ENCODE peak calls at places on chromosomes 1 and 21, in five cellular contexts. S, Y, X, N and M are unnamed samples.
A peak's percentile ranks its signal among the peaks of the same experiment; 100 is the strongest.

GRCh38 chr1:207240325-207241095 is 81.0 kb upstream of the CD55 start:
- DNase-seq in Y (no peak), N (no peak), X (no peak), S (peak; percentile 69), M (peak; percentile 74)

GRCh38 chr1:42117214-42117613 is 36.0 kb upstream of the GUCA2B start:
- DNase-seq in X (no peak), S (no peak), N (no peak), Y (no peak), M (no peak)

GRCh38 chr1:197467881-197468280 is 199.8 kb downstream of the CRB1 start:
- DNase-seq in Y (no peak), S (no peak), N (no peak), X (no peak), M (no peak)

GRCh38 chr1:12475947-12476346 is 142.1 kb downstream of the DHRS3 start:
- DNase-seq in S (peak; percentile 33), Y (no peak), X (no peak), N (no peak), M (peak; percentile 55)

GRCh38 chr1:27124405-27124804 is 30.5 kb downstream of the SLC9A1 start:
- DNase-seq in S (no peak), Y (no peak), N (no peak), X (no peak), M (no peak)

GRCh38 chr1:16720403-16721223 is 19.7 kb upstream of the RNU1-4 start:
- DNase-seq in X (peak; percentile 38), Y (no peak), N (no peak), S (no peak), M (no peak)

GRCh38 chr21:43740497-43741156 is 21.7 kb downstream of the PDXK start:
- DNase-seq in Y (peak; percentile 68), N (no peak), S (peak; percentile 83), X (no peak), M (no peak)

GRCh38 chr1:207069059-207069458 is 16.0 kb downstream of the PFKFB2 start:
- DNase-seq in X (no peak), N (no peak), Y (no peak), S (no peak), M (no peak)

GRCh38 chr1:93805027-93805426 is 74.0 kb downstream of the DNTTIP2 start:
- DNase-seq in N (no peak), X (no peak), Y (no peak), S (no peak), M (no peak)

GRCh38 chr1:179788259-179788658 is 45.2 kb downstream of the FAM163A start:
- DNase-seq in S (no peak), N (no peak), X (no peak), Y (no peak), M (no peak)

GRCh38 chr1:53108646-53109580 is 33.5 kb downstream of the SLC1A7 start:
- DNase-seq in N (no peak), Y (no peak), S (no peak), X (no peak), M (no peak)

GRCh38 chr1:3307359-3307758 is 147.1 kb upstream of the ARHGEF16 start:
- DNase-seq in Y (no peak), N (no peak), S (no peak), X (no peak), M (no peak)

GRCh38 chr1:70628973-70629372 is 217.9 kb downstream of the CTH start:
- DNase-seq in X (peak; percentile 14), Y (no peak), N (no peak), S (no peak), M (no peak)

GRCh38 chr21:31173881-31174555 is 135.7 kb upstream of the KRTAP19-8 start:
- DNase-seq in Y (no peak), X (no peak), N (no peak), S (no peak), M (no peak)

GRCh38 chr1:2103901-2104590 is 53.8 kb downstream of the PRKCZ start:
- DNase-seq in X (no peak), Y (no peak), N (no peak), S (no peak), M (no peak)

GRCh38 chr1:195462646-195463045 is 1145.6 kb downstream of the KCNT2 start:
- DNase-seq in Y (no peak), X (no peak), N (no peak), S (no peak), M (no peak)

GRCh38 chr1:161473363-161473762 is 31.9 kb upstream of the FCGR2A start:
- DNase-seq in Y (no peak), X (peak; percentile 48), S (peak; percentile 56), N (no peak), M (peak; percentile 27)

GRCh38 chr1:201876148-201876547 is 12.6 kb upstream of the SHISA4 start:
- DNase-seq in S (no peak), Y (no peak), N (no peak), X (peak; percentile 43), M (no peak)

GRCh38 chr1:219279017-219279770 is 105.5 kb downstream of the LYPLAL1 start:
- DNase-seq in N (no peak), Y (no peak), X (no peak), S (peak; percentile 61), M (peak; percentile 56)

GRCh38 chr1:55970711-55971110 is 608.7 kb downstream of the PLPP3 start:
- DNase-seq in N (no peak), S (no peak), X (no peak), Y (no peak), M (no peak)

GRCh38 chr1:159868766-159869165 is 6.3 kb upstream of the VSIG8 start:
- DNase-seq in N (no peak), Y (no peak), S (no peak), X (no peak), M (no peak)

GRCh38 chr1:36122062-36122461 is 3.0 kb downstream of the COL8A2 start:
- DNase-seq in Y (no peak), N (no peak), S (no peak), X (no peak), M (no peak)

GRCh38 chr1:95230256-95230655 is 3.8 kb upstream of the RWDD3 start:
- DNase-seq in S (no peak), Y (no peak), N (no peak), X (no peak), M (no peak)

GRCh38 chr1:36366091-36366661 is 19.5 kb downstream of the STK40 start:
- DNase-seq in S (no peak), X (no peak), N (no peak), Y (no peak), M (no peak)

GRCh38 chr1:43427524-43427923 is 26.2 kb downstream of the HYI start:
- DNase-seq in X (no peak), N (no peak), Y (no peak), S (no peak), M (no peak)

GRCh38 chr1:201466492-201466891 is 2.5 kb downstream of the PHLDA3 start:
- DNase-seq in Y (no peak), S (no peak), N (no peak), X (no peak), M (no peak)

GRCh38 chr1:23732363-23733224 is 10.7 kb upstream of the ELOA start:
- DNase-seq in Y (no peak), X (peak; percentile 48), S (peak; percentile 15), N (no peak), M (no peak)

GRCh38 chr1:214264196-214264595 is 16.8 kb upstream of the SMYD2 start:
- DNase-seq in S (no peak), Y (no peak), X (no peak), N (no peak), M (no peak)

GRCh38 chr1:214261206-214262123 is 19.5 kb upstream of the SMYD2 start:
- DNase-seq in Y (no peak), S (peak; percentile 79), N (no peak), X (peak; percentile 88), M (peak; percentile 52)

GRCh38 chr1:214255509-214255908 is 25.4 kb upstream of the SMYD2 start:
- DNase-seq in N (no peak), S (no peak), Y (no peak), X (no peak), M (no peak)

GRCh38 chr1:214259353-214259982 is 21.5 kb upstream of the SMYD2 start:
- DNase-seq in X (no peak), N (no peak), S (peak; percentile 36), Y (no peak), M (no peak)

GRCh38 chr1:214260561-214261205 is 20.3 kb upstream of the SMYD2 start:
- DNase-seq in S (no peak), Y (no peak), N (no peak), X (no peak), M (no peak)
- TF ChIP-seq CHD2 in S (no peak), Y (no peak), N (no peak), X (no peak), M (no peak)

DNA sequence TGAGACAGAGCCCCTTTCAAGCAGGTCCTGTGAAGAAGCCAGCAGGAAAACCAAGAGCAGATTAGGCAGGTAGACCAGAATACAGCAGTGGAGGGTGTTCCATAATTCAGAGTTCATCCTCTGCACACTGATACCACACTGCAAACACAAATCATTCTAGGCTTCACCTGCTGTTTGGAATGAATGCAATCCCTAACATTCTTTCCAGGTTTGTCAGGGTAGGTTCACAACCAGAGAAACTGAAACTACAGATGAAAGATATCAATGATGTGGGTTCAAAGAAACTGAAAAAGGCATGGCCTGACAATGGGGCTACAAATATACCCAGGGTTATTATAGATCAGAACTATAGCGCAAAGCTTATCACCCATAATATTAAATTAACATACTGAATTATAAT is 8.9 kb upstream of the SGIP1 start:
- DNase-seq in X (no peak), N (no peak), S (no peak), Y (no peak), M (no peak)
- TF ChIP-seq CHD2 in X (no peak), N (no peak), S (no peak), Y (no peak), M (no peak)

GRCh38 chr1:167121375-167122120 is 27.7 kb downstream of the STYXL2 start:
- DNase-seq in X (no peak), N (no peak), S (peak; percentile 58), Y (no peak), M (no peak)
- TF ChIP-seq CHD2 in X (no peak), N (no peak), S (no peak), Y (no peak), M (no peak)

DNA sequence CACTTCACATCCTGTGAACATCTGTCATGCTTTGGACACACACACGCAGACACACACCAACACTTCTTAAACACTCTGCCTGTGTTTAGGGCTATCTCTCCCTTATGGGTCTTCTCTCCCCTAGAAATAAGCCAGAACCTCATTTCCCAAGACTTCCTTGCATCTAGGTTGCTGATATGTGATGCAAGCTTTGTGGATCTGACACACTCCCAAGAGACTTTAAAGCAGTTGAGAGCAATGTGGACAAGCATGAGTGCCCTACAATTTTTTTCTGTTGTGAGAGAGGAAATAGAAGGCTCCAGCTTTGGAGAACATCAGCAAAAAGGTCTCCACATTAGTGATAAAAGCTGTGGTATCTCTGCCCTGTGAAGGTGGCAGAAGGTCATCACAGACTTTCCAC is 267.8 kb downstream of the SETD4 start:
- DNase-seq in N (no peak), X (no peak), S (no peak), Y (no peak), M (no peak)
- TF ChIP-seq CHD2 in N (no peak), X (no peak), S (no peak), Y (no peak), M (no peak)

DNA sequence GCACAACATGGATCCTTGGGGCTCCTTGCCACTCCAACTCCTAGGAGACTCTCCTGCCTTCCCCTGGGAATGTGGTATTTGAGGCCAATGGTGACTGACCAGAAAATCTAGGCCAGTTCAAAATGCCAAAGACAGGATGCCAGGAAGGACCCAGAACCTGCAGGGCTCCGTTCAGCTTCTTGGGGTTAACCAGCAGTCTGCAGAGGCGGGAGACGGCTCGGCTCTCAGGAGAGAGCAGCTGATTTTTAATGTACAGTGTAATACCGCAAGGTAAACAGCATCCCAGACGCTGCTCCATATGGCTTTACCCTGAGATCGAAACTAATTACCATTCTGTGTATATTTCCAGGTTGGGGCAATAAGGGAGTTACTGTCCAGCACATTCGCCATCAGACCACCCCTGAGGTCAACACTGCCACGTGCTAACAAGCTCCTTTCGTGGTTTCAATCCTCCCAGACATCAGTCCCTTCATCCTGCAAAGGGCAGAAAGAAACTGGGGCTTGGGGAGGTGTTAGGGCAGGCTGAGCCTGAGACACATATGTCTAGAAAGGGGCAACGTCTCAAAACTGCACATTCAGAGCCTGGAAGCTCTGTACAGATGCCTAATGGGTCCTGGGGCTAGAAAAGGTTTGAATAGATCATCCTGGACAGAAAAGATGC is 16.7 kb downstream of the ITPKB start:
- DNase-seq in S (no peak), Y (no peak), X (no peak), N (no peak), M (no peak)
- TF ChIP-seq CHD2 in S (no peak), Y (no peak), X (no peak), N (no peak), M (no peak)